ENCODE peak calls at places on chromosomes 4 and X, in four cellular contexts. One of them, this sample, is unnamed.

GRCh38 chr4:3291969-3292570 is 751 bp upstream of the RGS12 start:
- DNase-seq in HepG2: peak
- DNase-seq in K562: peak
- DNase-seq in GM12878: no peak
- DNase-seq in this sample: no peak

GRCh38 chrX:34509394-34509793 is 147.7 kb downstream of the TMEM47 start:
- DNase-seq in HepG2: no peak
- DNase-seq in GM12878: no peak
- DNase-seq in K562: no peak
- DNase-seq in this sample: no peak

GRCh38 chr4:10879411-10880110 is 195.0 kb upstream of the CLNK start:
- DNase-seq in K562: no peak
- DNase-seq in HepG2: no peak
- DNase-seq in GM12878: no peak
- DNase-seq in this sample: no peak

GRCh38 chr4:23355263-23355662 is 534.6 kb downstream of the PPARGC1A start:
- DNase-seq in K562: no peak
- DNase-seq in HepG2: no peak
- DNase-seq in GM12878: no peak
- DNase-seq in this sample: no peak

GRCh38 chr4:120842046-120842445 is 80.5 kb downstream of the PRDM5 start:
- DNase-seq in GM12878: no peak
- DNase-seq in HepG2: no peak
- DNase-seq in K562: no peak
- DNase-seq in this sample: no peak

GRCh38 chrX:135543924-135544323 is 23.5 kb downstream of the INTS6L start:
- DNase-seq in K562: peak
- DNase-seq in HepG2: no peak
- DNase-seq in GM12878: no peak
- DNase-seq in this sample: no peak

GRCh38 chr4:16269742-16270522 is 43.7 kb upstream of the TAPT1 start:
- DNase-seq in HepG2: no peak
- DNase-seq in K562: no peak
- DNase-seq in GM12878: no peak
- DNase-seq in this sample: no peak

GRCh38 chr4:16508968-16509367 is 282.7 kb upstream of the TAPT1 start:
- DNase-seq in GM12878: no peak
- DNase-seq in K562: peak
- DNase-seq in HepG2: no peak
- DNase-seq in this sample: no peak

GRCh38 chrX:68045008-68045577 is 388.2 kb downstream of the OPHN1 start:
- DNase-seq in HepG2: no peak
- DNase-seq in GM12878: no peak
- DNase-seq in K562: no peak
- DNase-seq in this sample: no peak

GRCh38 chrX:78708171-78708570 is 39.3 kb upstream of the LPAR4 start:
- DNase-seq in GM12878: no peak
- DNase-seq in K562: peak
- DNase-seq in HepG2: peak
- DNase-seq in this sample: peak

GRCh38 chrX:111445485-111445884 is 33.5 kb upstream of the DCX start:
- DNase-seq in GM12878: no peak
- DNase-seq in HepG2: peak
- DNase-seq in K562: peak
- DNase-seq in this sample: no peak

GRCh38 chr4:37726666-37727065 is 40.5 kb upstream of the RELL1 start:
- DNase-seq in GM12878: no peak
- DNase-seq in K562: no peak
- DNase-seq in HepG2: no peak
- DNase-seq in this sample: no peak

GRCh38 chr4:100162027-100162685 is 28.1 kb downstream of the DDIT4L start:
- DNase-seq in K562: no peak
- DNase-seq in GM12878: peak
- DNase-seq in HepG2: no peak
- DNase-seq in this sample: no peak
- TF ChIP-seq ATF3 in K562: no peak
- TF ChIP-seq ATF3 in GM12878: no peak
- TF ChIP-seq ATF3 in HepG2: no peak
- TF ChIP-seq ATF3 in this sample: no peak

DNA sequence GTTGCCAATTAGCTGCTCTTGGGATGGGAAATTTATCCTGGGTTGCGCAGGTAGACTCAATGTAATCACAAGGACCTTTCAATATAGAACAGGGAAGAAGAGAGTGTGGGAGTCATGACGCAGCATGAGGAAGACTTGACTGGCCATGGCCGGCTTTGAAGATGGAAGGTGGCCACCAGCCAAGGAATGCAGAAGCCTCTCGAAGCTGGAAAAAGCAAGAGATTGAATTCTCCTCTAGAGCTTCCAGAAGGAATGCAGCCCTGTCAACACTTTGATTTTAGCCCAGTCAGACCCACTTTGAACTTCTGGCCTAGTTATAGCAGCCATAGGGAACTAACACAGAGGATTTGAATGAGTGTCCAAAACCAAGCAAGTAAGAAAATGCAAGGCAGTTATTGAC is 14.7 kb upstream of the SH3KBP1 start:
- DNase-seq in HepG2: no peak
- DNase-seq in K562: no peak
- DNase-seq in GM12878: no peak
- DNase-seq in this sample: no peak
- TF ChIP-seq CBX5 in HepG2: no peak
- TF ChIP-seq CBX5 in K562: no peak
- TF ChIP-seq CBX5 in GM12878: no peak
- TF ChIP-seq CBX5 in this sample: no peak

GRCh38 chr4:128145727-128146126 is 84.6 kb downstream of the LARP1B start:
- DNase-seq in GM12878: no peak
- DNase-seq in HepG2: no peak
- DNase-seq in K562: no peak
- DNase-seq in this sample: no peak

DNA sequence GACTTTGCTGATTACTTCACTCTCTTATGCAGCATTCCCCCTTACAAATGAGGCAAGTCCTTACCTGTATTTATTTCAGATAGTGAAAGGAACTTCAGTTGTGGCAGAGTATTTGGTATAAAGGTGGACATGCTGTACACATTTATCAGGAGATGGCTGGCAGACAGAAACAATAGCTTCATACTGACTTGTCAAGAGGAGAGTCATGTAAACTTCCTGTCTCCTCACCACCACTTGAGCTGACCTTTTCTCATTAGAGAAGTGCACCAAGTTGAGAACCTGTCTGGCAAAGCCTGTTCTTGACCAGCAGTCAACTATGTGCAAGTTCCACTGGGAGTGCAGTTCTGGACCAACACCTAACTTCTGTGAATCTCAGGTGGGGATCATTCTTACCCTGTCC is 80.8 kb downstream of the LARP1B start:
- DNase-seq in K562: no peak
- DNase-seq in HepG2: no peak
- DNase-seq in GM12878: no peak
- DNase-seq in this sample: no peak
- TF ChIP-seq ATF3 in K562: no peak
- TF ChIP-seq ATF3 in HepG2: no peak
- TF ChIP-seq ATF3 in GM12878: no peak
- TF ChIP-seq ATF3 in this sample: no peak

GRCh38 chr4:123564758-123565346 is 168.3 kb downstream of the SPRY1 start:
- DNase-seq in K562: peak
- DNase-seq in HepG2: peak
- DNase-seq in GM12878: peak
- DNase-seq in this sample: peak

GRCh38 chr4:123562994-123563745 is 166.6 kb downstream of the SPRY1 start:
- DNase-seq in GM12878: no peak
- DNase-seq in K562: no peak
- DNase-seq in HepG2: no peak
- DNase-seq in this sample: no peak

GRCh38 chr4:123573866-123574508 is 177.4 kb downstream of the SPRY1 start:
- DNase-seq in HepG2: no peak
- DNase-seq in GM12878: no peak
- DNase-seq in K562: no peak
- DNase-seq in this sample: no peak

GRCh38 chr4:123569541-123569940 is 172.9 kb downstream of the SPRY1 start:
- DNase-seq in K562: no peak
- DNase-seq in GM12878: no peak
- DNase-seq in HepG2: no peak
- DNase-seq in this sample: no peak

DNA sequence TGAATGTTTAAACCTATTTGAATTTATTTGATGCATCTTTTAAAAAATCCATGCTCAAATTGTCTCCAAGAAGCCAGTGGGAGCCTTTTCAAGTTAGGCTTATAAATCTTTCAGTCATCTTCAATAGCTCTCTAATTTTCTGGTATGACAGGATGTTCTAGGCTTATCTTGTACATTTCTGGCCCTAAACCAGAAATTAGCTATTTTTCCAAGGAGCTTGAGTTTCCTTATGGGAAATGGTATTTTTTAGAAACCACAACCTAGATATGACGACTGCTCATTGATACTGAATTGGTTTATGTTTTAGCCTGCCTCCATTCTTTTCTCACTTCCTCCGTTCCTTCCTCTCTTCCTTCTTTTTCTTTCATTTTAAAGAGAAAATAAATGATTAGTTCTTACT is 172.3 kb downstream of the SPRY1 start:
- DNase-seq in HepG2: no peak
- DNase-seq in GM12878: no peak
- DNase-seq in K562: no peak
- DNase-seq in this sample: no peak
- TF ChIP-seq CBX5 in HepG2: no peak
- TF ChIP-seq CBX5 in GM12878: no peak
- TF ChIP-seq CBX5 in K562: no peak
- TF ChIP-seq CBX5 in this sample: no peak

GRCh38 chrX:115584715-115585114 is 23.7 kb downstream of the PLS3 start:
- DNase-seq in GM12878: no peak
- DNase-seq in K562: no peak
- DNase-seq in HepG2: no peak
- DNase-seq in this sample: no peak
- TF ChIP-seq ATF3 in GM12878: no peak
- TF ChIP-seq ATF3 in K562: no peak
- TF ChIP-seq ATF3 in HepG2: no peak
- TF ChIP-seq ATF3 in this sample: no peak

GRCh38 chr4:135538698-135539097 is 1337.1 kb upstream of the PABPC4L start:
- DNase-seq in GM12878: no peak
- DNase-seq in K562: no peak
- DNase-seq in HepG2: no peak
- DNase-seq in this sample: no peak
- TF ChIP-seq CBX5 in GM12878: no peak
- TF ChIP-seq CBX5 in K562: no peak
- TF ChIP-seq CBX5 in HepG2: no peak
- TF ChIP-seq CBX5 in this sample: no peak

GRCh38 chr4:120616-121015 is 3.7 kb upstream of the ZNF718 start:
- DNase-seq in K562: no peak
- DNase-seq in GM12878: no peak
- DNase-seq in HepG2: no peak
- DNase-seq in this sample: no peak

GRCh38 chr4:125833-126232 is 1.5 kb downstream of the ZNF718 start:
- DNase-seq in GM12878: no peak
- DNase-seq in HepG2: no peak
- DNase-seq in K562: peak
- DNase-seq in this sample: no peak

GRCh38 chr4:125085-125820 is 952 bp downstream of the ZNF718 start:
- DNase-seq in GM12878: no peak
- DNase-seq in HepG2: no peak
- DNase-seq in K562: peak
- DNase-seq in this sample: peak

GRCh38 chr4:124275-125081 is at the start of gene ZNF718:
- DNase-seq in GM12878: peak
- DNase-seq in K562: peak
- DNase-seq in HepG2: no peak
- DNase-seq in this sample: peak

DNA sequence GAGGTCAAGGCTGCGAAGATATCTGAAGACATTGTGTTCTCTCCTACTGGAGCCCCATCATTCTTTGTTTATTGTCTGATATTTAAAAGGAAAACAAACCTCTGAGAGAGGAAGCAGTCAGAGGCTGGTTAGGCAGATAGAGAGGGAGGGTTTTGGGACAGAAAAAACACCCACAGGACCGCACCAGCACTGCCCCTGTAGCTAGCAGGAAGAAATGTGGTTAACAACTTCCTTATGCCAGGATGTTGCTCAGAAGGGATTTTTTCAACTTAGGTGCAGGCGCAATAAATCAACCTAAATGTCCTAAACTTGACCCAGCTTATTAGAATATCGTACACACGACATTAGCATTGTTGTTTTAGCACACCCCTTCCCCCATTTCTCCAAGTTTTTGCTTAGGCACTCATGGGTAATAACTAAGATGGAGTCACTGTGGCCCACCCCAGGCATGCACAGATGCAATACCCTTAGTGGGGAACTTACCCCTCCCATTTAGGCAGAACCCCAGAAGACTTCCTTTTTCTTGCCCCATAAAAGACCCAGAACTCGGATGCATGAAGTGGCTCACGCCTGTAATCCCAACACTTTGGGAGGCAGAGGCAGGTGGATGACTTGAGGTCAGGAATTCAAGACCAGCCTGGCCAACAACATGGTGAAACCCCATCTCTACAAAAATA is 2.8 kb upstream of the ZNF718 start:
- DNase-seq in K562: no peak
- DNase-seq in HepG2: no peak
- DNase-seq in GM12878: no peak
- DNase-seq in this sample: peak
- TF ChIP-seq ATF3 in K562: no peak
- TF ChIP-seq ATF3 in HepG2: no peak
- TF ChIP-seq ATF3 in GM12878: no peak
- TF ChIP-seq ATF3 in this sample: no peak

GRCh38 chrX:84363054-84363453 is 139.2 kb downstream of the HDX start:
- DNase-seq in K562: no peak
- DNase-seq in HepG2: no peak
- DNase-seq in GM12878: no peak
- DNase-seq in this sample: no peak

GRCh38 chrX:84362184-84362838 is 139.9 kb downstream of the HDX start:
- DNase-seq in GM12878: no peak
- DNase-seq in K562: no peak
- DNase-seq in HepG2: no peak
- DNase-seq in this sample: no peak

GRCh38 chrX:84363674-84364073 is 138.6 kb downstream of the HDX start:
- DNase-seq in GM12878: no peak
- DNase-seq in K562: no peak
- DNase-seq in HepG2: no peak
- DNase-seq in this sample: no peak
- TF ChIP-seq CBX5 in GM12878: no peak
- TF ChIP-seq CBX5 in K562: no peak
- TF ChIP-seq CBX5 in HepG2: no peak
- TF ChIP-seq CBX5 in this sample: no peak

This sample was measured in H1.